ENCODE peak calls at places on chromosomes 5 and 9, in six cellular contexts. Q, F, I, K, M and Z are unnamed samples.

GRCh38 chr5:179344301-179345178 is 721 bp downstream of the ADAMTS2 start:
- DNase-seq in Q (peak; percentile 44), F (peak; percentile 78), I (no peak), K (no peak), M (no peak), Z (no peak)

GRCh38 chr5:109779036-109779735 is 89.5 kb downstream of the MAN2A1 start:
- DNase-seq in Q (no peak), F (no peak), I (no peak), K (no peak), M (no peak), Z (no peak)

GRCh38 chr5:178793156-178793555 is 62.7 kb upstream of the ZNF354A start:
- DNase-seq in Q (no peak), F (no peak), I (peak; percentile 52), K (peak; percentile 35), M (no peak), Z (no peak)

GRCh38 chr5:36150676-36151433 is 832 bp downstream of the LMBRD2 start:
- DNase-seq in Q (peak; percentile 35), F (peak; percentile 49), I (peak; percentile 36), K (peak; percentile 58), M (peak; percentile 12), Z (no peak)

GRCh38 chr5:40497573-40497972 is 182.1 kb upstream of the PTGER4 start:
- DNase-seq in Q (no peak), F (no peak), I (no peak), K (peak; percentile 6), M (no peak), Z (peak; percentile 97)

GRCh38 chr9:106326493-106326892 is 536.5 kb upstream of the ZNF462 start:
- DNase-seq in Q (no peak), F (no peak), I (no peak), K (no peak), M (no peak), Z (no peak)

GRCh38 chr5:101716941-101717340 is 579.1 kb downstream of the SLCO4C1 start:
- DNase-seq in Q (no peak), F (no peak), I (no peak), K (no peak), M (no peak), Z (no peak)

GRCh38 chr9:34984049-34984448 is 5.5 kb upstream of the DNAJB5 start:
- DNase-seq in Q (peak; percentile 29), F (peak; percentile 28), I (no peak), K (no peak), M (no peak), Z (no peak)

GRCh38 chr9:125558453-125559084 is 148.4 kb downstream of the MAPKAP1 start:
- DNase-seq in Q (peak; percentile 81), F (peak; percentile 79), I (peak; percentile 67), K (peak; percentile 77), M (peak; percentile 25), Z (peak; percentile 45)

GRCh38 chr5:168073991-168074800 is 217.2 kb upstream of the WWC1 start:
- DNase-seq in Q (no peak), F (peak; percentile 68), I (no peak), K (no peak), M (no peak), Z (no peak)

GRCh38 chr5:93219641-93220145 is 361.3 kb downstream of the NR2F1-AS1 start:
- DNase-seq in Q (no peak), F (no peak), I (no peak), K (no peak), M (no peak), Z (no peak)

GRCh38 chr5:90657788-90658187 is 99.2 kb downstream of the ADGRV1 start:
- DNase-seq in Q (no peak), F (no peak), I (no peak), K (no peak), M (no peak), Z (no peak)

GRCh38 chr5:115415143-115415491 is 118.7 kb upstream of the CCDC112 start:
- DNase-seq in Q (no peak), F (peak; percentile 9), I (peak; percentile 70), K (no peak), M (no peak), Z (peak; percentile 85)

GRCh38 chr9:130118841-130119520 is 53.2 kb upstream of the NCS1 start:
- DNase-seq in Q (peak; percentile 33), F (peak; percentile 40), I (no peak), K (peak; percentile 73), M (no peak), Z (no peak)

GRCh38 chr9:109256381-109256780 is 64.5 kb downstream of the EPB41L4B start:
- DNase-seq in Q (no peak), F (no peak), I (no peak), K (no peak), M (no peak), Z (no peak)

GRCh38 chr5:93930098-93930497 is 188.7 kb upstream of the POU5F2 start:
- DNase-seq in Q (no peak), F (no peak), I (no peak), K (no peak), M (no peak), Z (no peak)

GRCh38 chr5:73789851-73790281 is 163.9 kb downstream of the ARHGEF28 start:
- DNase-seq in Q (no peak), F (no peak), I (no peak), K (no peak), M (no peak), Z (no peak)

GRCh38 chr5:54403121-54403520 is 52.4 kb upstream of the HSPB3 start:
- DNase-seq in Q (no peak), F (no peak), I (no peak), K (no peak), M (no peak), Z (no peak)

GRCh38 chr5:42498000-42498399 is 74.8 kb downstream of the GHR start:
- DNase-seq in Q (no peak), F (no peak), I (no peak), K (peak; percentile 55), M (no peak), Z (no peak)

GRCh38 chr5:135890867-135891266 is 4.8 kb downstream of the IL9 start:
- DNase-seq in Q (no peak), F (no peak), I (no peak), K (peak; percentile 24), M (no peak), Z (no peak)

GRCh38 chr5:42912184-42912766 is 100.6 kb upstream of the SELENOP start:
- DNase-seq in Q (peak; percentile 67), F (peak; percentile 65), I (no peak), K (peak; percentile 64), M (no peak), Z (no peak)

GRCh38 chr5:73938280-73938937 is 312.4 kb downstream of the ARHGEF28 start:
- DNase-seq in Q (peak; percentile 91), F (peak; percentile 87), I (no peak), K (no peak), M (no peak), Z (peak; percentile 94)

GRCh38 chr5:150598821-150599273 is 41.6 kb upstream of the SYNPO start:
- DNase-seq in Q (no peak), F (no peak), I (no peak), K (no peak), M (no peak), Z (no peak)

GRCh38 chr5:126348855-126349635 is 74.2 kb upstream of the GRAMD2B start:
- DNase-seq in Q (no peak), F (no peak), I (no peak), K (no peak), M (no peak), Z (no peak)

GRCh38 chr5:66829826-66830225 is 233.6 kb downstream of the MAST4 start:
- DNase-seq in Q (no peak), F (peak; percentile 19), I (no peak), K (no peak), M (no peak), Z (peak; percentile 10)

GRCh38 chr5:12910611-12911010 is 1006.4 kb upstream of the CTNND2 start:
- DNase-seq in Q (no peak), F (no peak), I (no peak), K (no peak), M (no peak), Z (no peak)

GRCh38 chr5:134113572-134113907 is 941 bp upstream of the TCF7 start:
- DNase-seq in Q (no peak), F (no peak), I (no peak), K (no peak), M (no peak), Z (no peak)

GRCh38 chr5:134625559-134625958 is 7.1 kb downstream of the SAR1B start:
- DNase-seq in Q (no peak), F (no peak), I (no peak), K (no peak), M (no peak), Z (no peak)

GRCh38 chr5:141533897-141534296 is 45.0 kb downstream of the PCDHGC5 start:
- DNase-seq in Q (no peak), F (peak; percentile 16), I (no peak), K (no peak), M (no peak), Z (no peak)

GRCh38 chr5:130706696-130707095 is 458.4 kb downstream of the HINT1 start:
- DNase-seq in Q (no peak), F (no peak), I (no peak), K (no peak), M (no peak), Z (no peak)

GRCh38 chr9:8895498-8896224 is 1096.1 kb upstream of the DMAC1 start:
- DNase-seq in Q (no peak), F (peak; percentile 1), I (no peak), K (peak; percentile 47), M (no peak), Z (peak; percentile 24)

GRCh38 chr5:77390795-77391194 is 101.3 kb downstream of the WDR41 start:
- DNase-seq in Q (peak; percentile 78), F (peak; percentile 69), I (no peak), K (no peak), M (no peak), Z (no peak)

GRCh38 chr9:80175286-80175906 is 603.6 kb downstream of the TLE4 start:
- DNase-seq in Q (peak; percentile 18), F (peak; percentile 29), I (peak; percentile 39), K (peak; percentile 1), M (no peak), Z (no peak)

GRCh38 chr5:149831492-149831891 is 101.4 kb downstream of the PPARGC1B start:
- DNase-seq in Q (no peak), F (peak; percentile 22), I (no peak), K (no peak), M (peak; percentile 37), Z (no peak)

GRCh38 chr5:68239485-68239884 is 23.9 kb downstream of the PIK3R1 start:
- DNase-seq in Q (peak; percentile 80), F (peak; percentile 42), I (peak; percentile 63), K (no peak), M (peak; percentile 22), Z (no peak)

GRCh38 chr9:110040788-110041187 is 167.2 kb downstream of the C9orf152 start:
- DNase-seq in Q (peak; percentile 81), F (peak; percentile 69), I (no peak), K (no peak), M (no peak), Z (no peak)

GRCh38 chr5:67620386-67621039 is 423.9 kb upstream of the CD180 start:
- DNase-seq in Q (no peak), F (no peak), I (no peak), K (peak; percentile 70), M (no peak), Z (no peak)

GRCh38 chr5:79547982-79548381 is 34.0 kb upstream of the HOMER1 start:
- DNase-seq in Q (no peak), F (no peak), I (no peak), K (no peak), M (no peak), Z (no peak)

GRCh38 chr5:109907751-109908150 is 218.0 kb downstream of the MAN2A1 start:
- DNase-seq in Q (peak; percentile 77), F (peak; percentile 76), I (no peak), K (no peak), M (no peak), Z (peak; percentile 35)